ENCODE peak calls at places on chromosomes 4 and X, in six cellular contexts. One of them, this sample, is unnamed.

GRCh38 chrX:45740291-45740690 is 539.6 kb upstream of the DIPK2B start:
- DNase-seq in activated CD8-positive, alpha-beta memory T cell treated with anti-CD3 and anti-CD28 coated beads, Interleukin-2, amount 50 U/mL, for 48 hours: no peak
- DNase-seq in T-helper 1 cell: no peak
- DNase-seq in transverse colon: no peak
- DNase-seq in HTR-8/SVneo: no peak
- DNase-seq in SIG-M5: no peak
- DNase-seq in this sample: no peak

GRCh38 chr4:186592961-186593586 is 37.7 kb upstream of the MTNR1A start:
- DNase-seq in activated CD8-positive, alpha-beta memory T cell treated with anti-CD3 and anti-CD28 coated beads, Interleukin-2, amount 50 U/mL, for 48 hours: no peak
- DNase-seq in T-helper 1 cell: no peak
- DNase-seq in transverse colon: no peak
- DNase-seq in HTR-8/SVneo: no peak
- DNase-seq in SIG-M5: no peak
- DNase-seq in this sample: peak

GRCh38 chr4:141131738-141132688 is 1.3 kb downstream of the RNF150 start:
- DNase-seq in activated CD8-positive, alpha-beta memory T cell treated with anti-CD3 and anti-CD28 coated beads, Interleukin-2, amount 50 U/mL, for 48 hours: peak
- DNase-seq in T-helper 1 cell: no peak
- DNase-seq in transverse colon: peak
- DNase-seq in HTR-8/SVneo: peak
- DNase-seq in SIG-M5: no peak
- DNase-seq in this sample: no peak

GRCh38 chr4:16761031-16761430 is 137.4 kb downstream of the LDB2 start:
- DNase-seq in activated CD8-positive, alpha-beta memory T cell treated with anti-CD3 and anti-CD28 coated beads, Interleukin-2, amount 50 U/mL, for 48 hours: no peak
- DNase-seq in T-helper 1 cell: no peak
- DNase-seq in transverse colon: no peak
- DNase-seq in HTR-8/SVneo: no peak
- DNase-seq in SIG-M5: no peak
- DNase-seq in this sample: no peak

GRCh38 chr4:1377606-1378261 is 28.5 kb downstream of the NKX1-1 start:
- DNase-seq in activated CD8-positive, alpha-beta memory T cell treated with anti-CD3 and anti-CD28 coated beads, Interleukin-2, amount 50 U/mL, for 48 hours: no peak
- DNase-seq in T-helper 1 cell: peak
- DNase-seq in transverse colon: no peak
- DNase-seq in HTR-8/SVneo: no peak
- DNase-seq in SIG-M5: no peak
- DNase-seq in this sample: no peak

GRCh38 chrX:80512924-80513323 is 92.7 kb downstream of the TENT5D start:
- DNase-seq in activated CD8-positive, alpha-beta memory T cell treated with anti-CD3 and anti-CD28 coated beads, Interleukin-2, amount 50 U/mL, for 48 hours: no peak
- DNase-seq in T-helper 1 cell: no peak
- DNase-seq in transverse colon: no peak
- DNase-seq in HTR-8/SVneo: no peak
- DNase-seq in SIG-M5: no peak
- DNase-seq in this sample: no peak

GRCh38 chr4:55127521-55127920 is 2.1 kb upstream of the KDR start:
- DNase-seq in activated CD8-positive, alpha-beta memory T cell treated with anti-CD3 and anti-CD28 coated beads, Interleukin-2, amount 50 U/mL, for 48 hours: no peak
- DNase-seq in T-helper 1 cell: no peak
- DNase-seq in transverse colon: no peak
- DNase-seq in HTR-8/SVneo: no peak
- DNase-seq in SIG-M5: no peak
- DNase-seq in this sample: no peak

GRCh38 chr4:39698424-39699009 is 581 bp downstream of the UBE2K start:
- DNase-seq in activated CD8-positive, alpha-beta memory T cell treated with anti-CD3 and anti-CD28 coated beads, Interleukin-2, amount 50 U/mL, for 48 hours: no peak
- DNase-seq in T-helper 1 cell: no peak
- DNase-seq in transverse colon: peak
- DNase-seq in HTR-8/SVneo: peak
- DNase-seq in SIG-M5: no peak
- DNase-seq in this sample: no peak

GRCh38 chrX:45063319-45064095 is 137.2 kb downstream of the DIPK2B start:
- DNase-seq in activated CD8-positive, alpha-beta memory T cell treated with anti-CD3 and anti-CD28 coated beads, Interleukin-2, amount 50 U/mL, for 48 hours: no peak
- DNase-seq in T-helper 1 cell: no peak
- DNase-seq in transverse colon: no peak
- DNase-seq in HTR-8/SVneo: no peak
- DNase-seq in SIG-M5: no peak
- DNase-seq in this sample: peak